ENCODE peak calls at places on chromosomes 3 and 15, in four cellular contexts. One of them, this sample, is unnamed. For H3K9me3, the result is how much of the 10 kb centered on the place peaks cover.

GRCh38 chr3:184284696-184285095 is 8.9 kb downstream of the ECE2 start:
- DNase-seq in K562: peak
- DNase-seq in HepG2: peak
- DNase-seq in HCT116: peak
- DNase-seq in this sample: no peak

GRCh38 chr15:99614749-99615288 is 49.0 kb downstream of the MEF2A start:
- DNase-seq in HepG2: no peak
- DNase-seq in HCT116: no peak
- DNase-seq in K562: peak
- DNase-seq in this sample: no peak

GRCh38 chr3:25478358-25478757 is 50.3 kb downstream of the RARB start:
- DNase-seq in HepG2: no peak
- DNase-seq in K562: no peak
- DNase-seq in HCT116: no peak
- DNase-seq in this sample: no peak

GRCh38 chr15:100767002-100767825 is 112.4 kb upstream of the ALDH1A3 start:
- DNase-seq in K562: no peak
- DNase-seq in HCT116: no peak
- DNase-seq in HepG2: no peak
- DNase-seq in this sample: no peak

GRCh38 chr3:176159796-176160195 is 1037.5 kb downstream of the TBL1XR1 start:
- DNase-seq in K562: no peak
- DNase-seq in HCT116: no peak
- DNase-seq in HepG2: no peak
- DNase-seq in this sample: no peak

GRCh38 chr3:16183601-16184270 is 9.3 kb downstream of the GALNT15 start:
- DNase-seq in HCT116: no peak
- DNase-seq in HepG2: no peak
- DNase-seq in K562: no peak
- DNase-seq in this sample: no peak

GRCh38 chr15:58282060-58282708 is 144.0 kb downstream of the AQP9 start:
- DNase-seq in HepG2: peak
- DNase-seq in HCT116: no peak
- DNase-seq in K562: peak
- DNase-seq in this sample: no peak

GRCh38 chr3:112736386-112736785 is 95.4 kb upstream of the CCDC80 start:
- DNase-seq in HepG2: no peak
- DNase-seq in HCT116: no peak
- DNase-seq in K562: no peak
- DNase-seq in this sample: no peak

GRCh38 chr15:31300208-31300661 is 26.4 kb upstream of the KLF13 start:
- DNase-seq in HCT116: no peak
- DNase-seq in K562: no peak
- DNase-seq in HepG2: no peak
- DNase-seq in this sample: no peak

GRCh38 chr3:31235062-31235704 is 297.5 kb upstream of the STT3B start:
- DNase-seq in HCT116: no peak
- DNase-seq in HepG2: no peak
- DNase-seq in K562: no peak
- DNase-seq in this sample: no peak

GRCh38 chr3:137509354-137510045 is 254.6 kb upstream of the SOX14 start:
- DNase-seq in HCT116: no peak
- DNase-seq in K562: no peak
- DNase-seq in HepG2: peak
- DNase-seq in this sample: no peak

GRCh38 chr3:141412087-141412935 is 44.0 kb downstream of the ZBTB38 start:
- DNase-seq in HCT116: no peak
- DNase-seq in K562: peak
- DNase-seq in HepG2: peak
- DNase-seq in this sample: no peak

GRCh38 chr3:4511491-4512251 is 18.5 kb downstream of the ITPR1 start:
- DNase-seq in HCT116: no peak
- DNase-seq in K562: no peak
- DNase-seq in HepG2: no peak
- DNase-seq in this sample: no peak

GRCh38 chr3:15754047-15754446 is 43.7 kb downstream of the ANKRD28 start:
- DNase-seq in HepG2: no peak
- DNase-seq in HCT116: no peak
- DNase-seq in K562: no peak
- DNase-seq in this sample: no peak

GRCh38 chr3:107841864-107842263 is 249.0 kb downstream of the CD47 start:
- DNase-seq in K562: no peak
- DNase-seq in HCT116: no peak
- DNase-seq in HepG2: no peak
- DNase-seq in this sample: no peak

GRCh38 chr3:120218981-120219380 is 66.0 kb downstream of the GPR156 start:
- DNase-seq in HepG2: no peak
- DNase-seq in K562: no peak
- DNase-seq in HCT116: no peak
- DNase-seq in this sample: no peak

GRCh38 chr15:65082303-65082958 is 5.9 kb downstream of the KBTBD13 start:
- DNase-seq in HepG2: no peak
- DNase-seq in HCT116: no peak
- DNase-seq in K562: no peak
- DNase-seq in this sample: no peak

GRCh38 chr3:20051123-20051806 is 11.0 kb downstream of the KAT2B start:
- DNase-seq in HCT116: no peak
- DNase-seq in K562: no peak
- DNase-seq in HepG2: no peak
- DNase-seq in this sample: no peak

GRCh38 chr15:25933456-25934158 is 70.5 kb upstream of the ATP10A start:
- DNase-seq in K562: peak
- DNase-seq in HepG2: peak
- DNase-seq in HCT116: no peak
- DNase-seq in this sample: peak

GRCh38 chr3:15221574-15222217 is 15.7 kb downstream of the CAPN7 start:
- DNase-seq in HCT116: no peak
- DNase-seq in HepG2: no peak
- DNase-seq in K562: no peak
- DNase-seq in this sample: no peak

DNA sequence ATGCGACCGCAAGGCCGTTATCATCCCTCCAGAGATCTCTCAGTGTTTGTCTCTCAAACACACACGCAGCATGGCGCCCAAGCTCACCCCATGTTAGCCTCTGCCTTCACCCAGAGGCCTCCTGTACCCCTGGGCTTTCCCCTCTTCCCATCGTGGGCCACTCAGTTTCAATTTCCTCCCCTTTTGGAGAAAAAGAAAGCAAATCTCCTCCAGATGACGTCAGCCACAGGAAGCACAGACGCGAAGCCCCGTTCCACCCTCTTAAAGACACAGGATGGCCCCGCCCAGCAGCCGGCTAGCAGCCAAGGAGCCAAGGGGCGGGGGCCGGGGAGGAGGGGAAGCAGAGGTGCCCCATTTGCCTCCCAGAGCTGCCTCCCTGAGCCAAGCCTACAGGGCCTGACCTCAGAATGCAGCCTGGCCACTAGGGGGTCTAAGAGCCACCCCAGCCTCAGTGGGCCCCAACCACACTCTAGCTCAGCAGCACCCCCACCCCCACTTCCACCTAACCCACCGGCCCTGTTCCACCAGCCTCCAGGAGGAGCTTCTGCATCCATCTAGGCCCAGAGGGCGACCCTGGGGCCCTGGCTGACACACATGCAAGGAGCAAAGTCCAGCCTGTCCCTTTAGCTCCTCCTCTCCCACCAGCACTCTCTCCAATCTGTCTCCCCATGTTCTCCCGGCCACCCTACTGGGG is 26.5 kb downstream of the ATRIP start:
- DNase-seq in HCT116: peak
- DNase-seq in K562: peak
- DNase-seq in HepG2: peak
- DNase-seq in this sample: no peak
- TF ChIP-seq CTCF in HCT116: no peak
- TF ChIP-seq CTCF in K562: peak
- TF ChIP-seq CTCF in HepG2: peak
- TF ChIP-seq CTCF in this sample: no peak

GRCh38 chr15:70347321-70347720 is 249.6 kb upstream of the TLE3 start:
- DNase-seq in HCT116: no peak
- DNase-seq in K562: no peak
- DNase-seq in HepG2: no peak
- DNase-seq in this sample: no peak

GRCh38 chr15:70347766-70348558 is 250.2 kb upstream of the TLE3 start:
- DNase-seq in K562: no peak
- DNase-seq in HepG2: no peak
- DNase-seq in HCT116: no peak
- DNase-seq in this sample: no peak

GRCh38 chr15:70344666-70345065 is 246.9 kb upstream of the TLE3 start:
- DNase-seq in HepG2: no peak
- DNase-seq in K562: no peak
- DNase-seq in HCT116: no peak
- DNase-seq in this sample: no peak

GRCh38 chr15:70343961-70344360 is 246.2 kb upstream of the TLE3 start:
- DNase-seq in K562: no peak
- DNase-seq in HepG2: no peak
- DNase-seq in HCT116: no peak
- DNase-seq in this sample: no peak

DNA sequence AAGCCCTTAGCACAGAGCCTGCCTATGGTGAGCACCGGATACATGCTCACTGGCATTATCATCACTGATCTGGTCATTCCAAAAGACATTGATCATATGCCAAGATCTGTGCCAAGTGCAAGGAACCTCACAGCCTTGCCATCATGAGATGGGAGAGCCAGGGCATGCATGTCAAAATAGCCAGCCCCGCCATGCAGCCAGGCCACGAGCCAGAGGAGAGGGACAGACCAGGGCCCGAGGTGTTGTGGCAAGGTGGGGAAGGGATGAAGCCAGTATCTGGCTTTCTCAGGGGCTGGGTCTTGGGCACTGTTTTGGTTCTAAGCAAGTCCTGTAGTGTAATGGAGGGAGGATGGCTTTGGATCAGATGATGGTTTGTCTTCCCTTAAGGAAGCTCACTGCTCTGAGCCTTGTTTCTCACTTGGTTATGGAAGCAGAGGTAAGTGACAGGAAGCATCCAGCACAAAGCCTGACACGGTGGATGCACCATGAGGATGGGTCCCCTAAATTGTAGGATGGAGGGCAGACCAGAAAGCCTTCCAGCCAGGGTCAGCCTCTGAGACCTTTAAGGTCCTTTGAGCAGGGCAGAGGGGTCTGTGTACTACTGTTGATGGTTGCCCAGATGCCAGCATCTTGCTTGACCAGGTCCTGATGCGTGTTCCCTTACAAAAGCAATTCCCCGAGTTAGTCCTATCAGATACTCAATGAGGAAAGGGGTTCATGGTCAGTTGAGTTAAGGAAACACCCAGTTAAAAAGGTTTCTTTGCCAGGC is 247.7 kb upstream of the TLE3 start:
- DNase-seq in HCT116: no peak
- DNase-seq in K562: no peak
- DNase-seq in HepG2: no peak
- DNase-seq in this sample: no peak
- TF ChIP-seq TCF7L2 in HCT116: no peak
- TF ChIP-seq TCF7L2 in K562: no peak
- TF ChIP-seq TCF7L2 in HepG2: no peak
- TF ChIP-seq TCF7L2 in this sample: no peak

DNA sequence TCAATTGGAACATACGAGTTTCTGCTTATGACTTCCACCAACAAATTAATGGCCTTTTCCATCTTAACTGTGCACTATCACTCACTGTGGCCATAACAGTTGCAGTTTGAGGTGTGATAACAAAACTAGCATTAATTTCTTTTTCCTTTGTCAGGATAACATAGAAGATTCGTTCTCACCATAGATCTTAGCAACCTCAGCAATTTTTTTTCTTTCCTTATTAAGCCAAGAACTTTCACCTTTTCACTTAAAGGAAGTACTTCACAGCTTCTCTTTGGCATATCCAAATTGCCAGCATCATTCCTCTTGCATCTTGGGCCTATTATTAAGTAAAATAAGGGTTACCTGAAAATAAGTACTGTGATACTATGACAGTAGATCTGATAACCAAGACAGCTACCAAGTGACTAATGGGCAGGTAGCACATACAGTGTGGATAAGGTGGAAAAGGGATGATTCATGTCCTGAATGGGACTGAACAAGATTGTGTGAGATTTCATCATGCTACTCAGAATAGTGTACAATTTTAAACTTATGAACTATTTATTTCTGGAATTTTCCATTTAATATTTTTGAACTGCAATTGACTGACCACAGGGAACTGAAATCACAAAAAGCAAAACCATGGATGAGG is 46.6 kb downstream of the CEP70 start:
- DNase-seq in K562: no peak
- DNase-seq in HepG2: no peak
- DNase-seq in HCT116: no peak
- DNase-seq in this sample: no peak
- H3K9me3 ChIP-seq in K562: under half
- H3K9me3 ChIP-seq in HepG2: under half
- H3K9me3 ChIP-seq in HCT116: under half
- H3K9me3 ChIP-seq in this sample: under half

DNA sequence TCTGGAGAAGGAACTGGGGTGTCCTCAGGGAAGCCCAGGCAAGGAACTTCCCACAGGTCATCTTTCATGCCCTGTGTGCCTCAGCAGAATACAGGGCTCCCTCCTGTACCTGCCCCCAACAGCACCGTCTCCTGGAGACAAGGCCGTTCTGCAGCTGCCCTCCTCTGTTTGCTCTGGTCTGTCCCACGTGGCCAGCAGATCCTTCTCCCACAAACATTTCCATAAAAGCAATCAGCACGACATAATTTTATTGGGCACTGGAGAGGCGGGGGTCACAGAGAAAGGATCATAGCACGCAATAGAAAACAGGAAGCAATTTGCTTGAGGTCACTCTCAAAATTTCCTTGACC is 29.5 kb downstream of the STARD5 start:
- DNase-seq in HepG2: no peak
- DNase-seq in HCT116: no peak
- DNase-seq in K562: no peak
- DNase-seq in this sample: no peak
- TF ChIP-seq CTCF in HepG2: peak
- TF ChIP-seq CTCF in HCT116: no peak
- TF ChIP-seq CTCF in K562: no peak
- TF ChIP-seq CTCF in this sample: no peak

GRCh38 chr3:79587150-79587549 is 180.6 kb downstream of the ROBO1 start:
- DNase-seq in HCT116: no peak
- DNase-seq in K562: no peak
- DNase-seq in HepG2: no peak
- DNase-seq in this sample: no peak
- TF ChIP-seq TCF7L2 in HCT116: no peak
- TF ChIP-seq TCF7L2 in K562: no peak
- TF ChIP-seq TCF7L2 in HepG2: no peak
- TF ChIP-seq TCF7L2 in this sample: no peak

GRCh38 chr15:27707216-27707710 is 391.9 kb downstream of the OCA2 start:
- DNase-seq in K562: no peak
- DNase-seq in HepG2: no peak
- DNase-seq in HCT116: no peak
- DNase-seq in this sample: no peak
- H3K9me3 ChIP-seq in K562: under half
- H3K9me3 ChIP-seq in HepG2: under half
- H3K9me3 ChIP-seq in HCT116: under half
- H3K9me3 ChIP-seq in this sample: under half

GRCh38 chr3:71568217-71568616 is 15.3 kb downstream of the FOXP1 start:
- DNase-seq in K562: no peak
- DNase-seq in HCT116: no peak
- DNase-seq in HepG2: no peak
- DNase-seq in this sample: no peak

GRCh38 chr3:71564361-71564760 is 19.2 kb downstream of the FOXP1 start:
- DNase-seq in K562: no peak
- DNase-seq in HCT116: no peak
- DNase-seq in HepG2: no peak
- DNase-seq in this sample: no peak

GRCh38 chr3:71565326-71565725 is 18.2 kb downstream of the FOXP1 start:
- DNase-seq in HepG2: no peak
- DNase-seq in K562: no peak
- DNase-seq in HCT116: no peak
- DNase-seq in this sample: no peak

GRCh38 chr3:71565976-71566375 is 17.6 kb downstream of the FOXP1 start:
- DNase-seq in HCT116: no peak
- DNase-seq in HepG2: no peak
- DNase-seq in K562: no peak
- DNase-seq in this sample: no peak

GRCh38 chr3:71566776-71567175 is 16.8 kb downstream of the FOXP1 start:
- DNase-seq in K562: no peak
- DNase-seq in HepG2: no peak
- DNase-seq in HCT116: no peak
- DNase-seq in this sample: no peak
- TF ChIP-seq CTCF in K562: no peak
- TF ChIP-seq CTCF in HepG2: no peak
- TF ChIP-seq CTCF in HCT116: no peak
- TF ChIP-seq CTCF in this sample: no peak

This sample was measured in Panc1.